ENCODE peak calls at places on chromosomes 16 and 17, in five cellular contexts. A is trophoblast cell, Z is H9, C is neuronal stem cell, T is IMR-90. K is an unnamed sample.

GRCh38 chr16:86026916-86027315 is 128.0 kb downstream of the IRF8 start:
- DNase-seq in A (no peak), Z (no peak), C (no peak), T (no peak), K (no peak)

GRCh38 chr17:8922451-8922850 is 43.1 kb downstream of the PIK3R5 start:
- DNase-seq in A (peak), Z (no peak), C (no peak), T (peak), K (no peak)

GRCh38 chr16:67268136-67268579 is 11.2 kb upstream of the PLEKHG4 start:
- DNase-seq in A (peak), Z (peak), C (no peak), T (peak), K (peak)

GRCh38 chr17:42541041-42541833 is 5.2 kb downstream of the NAGLU start:
- DNase-seq in A (no peak), Z (no peak), C (no peak), T (no peak), K (no peak)

GRCh38 chr17:27463235-27463677 is 7.0 kb downstream of the KSR1 start:
- DNase-seq in A (peak), Z (no peak), C (no peak), T (no peak), K (no peak)

GRCh38 chr17:35460354-35460851 is 11.8 kb upstream of the SLFN13 start:
- DNase-seq in A (peak), Z (peak), C (peak), T (no peak), K (peak)

GRCh38 chr16:27230562-27230991 is 27.3 kb downstream of the KDM8 start:
- DNase-seq in A (no peak), Z (no peak), C (no peak), T (no peak), K (no peak)

GRCh38 chr17:7740481-7741001 is 23.0 kb downstream of the DNAH2 start:
- DNase-seq in A (no peak), Z (no peak), C (no peak), T (no peak), K (no peak)

GRCh38 chr17:73746314-73747073 is 102.2 kb upstream of the SDK2 start:
- DNase-seq in A (no peak), Z (no peak), C (no peak), T (no peak), K (no peak)

GRCh38 chr16:16988963-16989362 is 481.8 kb downstream of the XYLT1 start:
- DNase-seq in A (no peak), Z (no peak), C (no peak), T (no peak), K (no peak)

GRCh38 chr17:55420067-55420775 is 1.4 kb downstream of the MMD start:
- DNase-seq in A (peak), Z (no peak), C (no peak), T (no peak), K (no peak)

GRCh38 chr16:19307587-19308241 is 22.2 kb downstream of the CLEC19A start:
- DNase-seq in A (no peak), Z (peak), C (peak), T (no peak), K (peak)

GRCh38 chr17:43827596-43827995 is 5.3 kb downstream of the MPP3 start:
- DNase-seq in A (no peak), Z (no peak), C (no peak), T (no peak), K (no peak)

GRCh38 chr17:30530346-30531025 is 53.3 kb downstream of the GOSR1 start:
- DNase-seq in A (peak), Z (no peak), C (no peak), T (peak), K (peak)

GRCh38 chr17:82444284-82444893 is 6.2 kb downstream of the CYBC1 start:
- DNase-seq in A (no peak), Z (no peak), C (no peak), T (no peak), K (no peak)

GRCh38 chr17:52673791-52674190 is 515.3 kb upstream of the CA10 start:
- DNase-seq in A (no peak), Z (no peak), C (no peak), T (no peak), K (peak)

GRCh38 chr16:30777591-30778297 is 9.3 kb downstream of the ZNF629 start:
- DNase-seq in A (no peak), Z (no peak), C (no peak), T (no peak), K (no peak)

GRCh38 chr16:89404561-89404960 is 85.8 kb downstream of the ANKRD11 start:
- DNase-seq in A (no peak), Z (no peak), C (no peak), T (no peak), K (no peak)

GRCh38 chr17:32519769-32520701 is 33.2 kb downstream of the CDK5R1 start:
- DNase-seq in A (no peak), Z (peak), C (peak), T (no peak), K (peak)

GRCh38 chr16:75761111-75761510 is 34.8 kb upstream of the CPHXL start:
- DNase-seq in A (no peak), Z (no peak), C (no peak), T (peak), K (peak)

GRCh38 chr16:2791174-2791573 is 3.8 kb upstream of the PRSS33 start:
- DNase-seq in A (no peak), Z (peak), C (no peak), T (no peak), K (no peak)

GRCh38 chr17:78908426-78908825 is 5.4 kb upstream of the CEP295NL start:
- DNase-seq in A (no peak), Z (no peak), C (no peak), T (no peak), K (no peak)

GRCh38 chr17:35982409-35983191 is 1.3 kb upstream of the CCL16 start:
- DNase-seq in A (no peak), Z (peak), C (no peak), T (no peak), K (no peak)

GRCh38 chr16:19595043-19595767 is 39.7 kb downstream of the VPS35L start:
- DNase-seq in A (peak), Z (no peak), C (no peak), T (peak), K (peak)

GRCh38 chr16:30951785-30952184 is 2.9 kb downstream of the ORAI3 start:
- DNase-seq in A (no peak), Z (no peak), C (no peak), T (peak), K (no peak)

GRCh38 chr17:83178533-83179201 is 99.3 kb downstream of the METRNL start:
- DNase-seq in A (no peak), Z (peak), C (no peak), T (no peak), K (no peak)

GRCh38 chr16:69889295-69889964 is 61.7 kb upstream of the CLEC18A start:
- DNase-seq in A (no peak), Z (no peak), C (no peak), T (no peak), K (peak)

GRCh38 chr17:10177921-10178788 is 20.3 kb downstream of the GAS7 start:
- DNase-seq in A (peak), Z (peak), C (no peak), T (peak), K (peak)

GRCh38 chr16:9412362-9413311 is 321.2 kb downstream of the HAPSTR1 start:
- DNase-seq in A (no peak), Z (no peak), C (no peak), T (no peak), K (no peak)

GRCh38 chr17:58666858-58667267 is 25.0 kb downstream of the TEX14 start:
- DNase-seq in A (peak), Z (peak), C (no peak), T (peak), K (no peak)

GRCh38 chr16:56632160-56632847 is at the start of gene MT1M:
- DNase-seq in A (no peak), Z (no peak), C (no peak), T (no peak), K (peak)
- H2BK5ac ChIP-seq in A (no peak), Z (no peak), C (no peak), T (no peak), K (no peak)

GRCh38 chr16:84670063-84670462 is 21.8 kb downstream of the KLHL36 start:
- DNase-seq in A (no peak), Z (no peak), C (no peak), T (no peak), K (no peak)
- H2AK5ac ChIP-seq in A (no peak), Z (no peak), C (peak), T (no peak), K (no peak)

GRCh38 chr16:20868890-20869289 is 31.3 kb downstream of the DCUN1D3 start:
- DNase-seq in A (no peak), Z (no peak), C (no peak), T (peak), K (no peak)
- H2BK5ac ChIP-seq in A (no peak), Z (no peak), C (no peak), T (peak), K (no peak)

GRCh38 chr17:17137731-17138585 is 68.2 kb downstream of the PLD6 start:
- DNase-seq in A (no peak), Z (no peak), C (no peak), T (no peak), K (no peak)
- H2AK5ac ChIP-seq in A (no peak), Z (no peak), C (no peak), T (no peak), K (no peak)

GRCh38 chr17:44988256-44988942 is 20.3 kb upstream of the C1QL1 start:
- DNase-seq in A (no peak), Z (peak), C (no peak), T (no peak), K (peak)
- H2BK5ac ChIP-seq in A (no peak), Z (no peak), C (peak), T (no peak), K (no peak)

GRCh38 chr16:49788936-49789335 is 67.0 kb downstream of the ZNF423 start:
- DNase-seq in A (no peak), Z (no peak), C (no peak), T (no peak), K (no peak)

GRCh38 chr16:49795513-49795912 is 60.4 kb downstream of the ZNF423 start:
- DNase-seq in A (no peak), Z (no peak), C (no peak), T (no peak), K (no peak)

GRCh38 chr16:49788505-49788904 is 67.4 kb downstream of the ZNF423 start:
- DNase-seq in A (no peak), Z (no peak), C (no peak), T (no peak), K (no peak)

GRCh38 chr16:49789617-49790016 is 66.3 kb downstream of the ZNF423 start:
- DNase-seq in A (no peak), Z (no peak), C (no peak), T (no peak), K (peak)

GRCh38 chr16:49793244-49793643 is 62.7 kb downstream of the ZNF423 start:
- DNase-seq in A (no peak), Z (no peak), C (no peak), T (no peak), K (no peak)
- H2AK5ac ChIP-seq in A (no peak), Z (no peak), C (no peak), T (no peak), K (no peak)

GRCh38 chr16:83953796-83954576 is 946 bp downstream of the OSGIN1 start:
- DNase-seq in A (peak), Z (no peak), C (no peak), T (peak), K (peak)

GRCh38 chr16:83954577-83955016 is 1.6 kb downstream of the OSGIN1 start:
- DNase-seq in A (peak), Z (peak), C (no peak), T (peak), K (peak)

GRCh38 chr16:83951544-83951943 is 1.5 kb upstream of the OSGIN1 start:
- DNase-seq in A (no peak), Z (no peak), C (no peak), T (no peak), K (no peak)

GRCh38 chr16:83952587-83952939 is 477 bp upstream of the OSGIN1 start:
- DNase-seq in A (no peak), Z (no peak), C (no peak), T (no peak), K (no peak)

DNA sequence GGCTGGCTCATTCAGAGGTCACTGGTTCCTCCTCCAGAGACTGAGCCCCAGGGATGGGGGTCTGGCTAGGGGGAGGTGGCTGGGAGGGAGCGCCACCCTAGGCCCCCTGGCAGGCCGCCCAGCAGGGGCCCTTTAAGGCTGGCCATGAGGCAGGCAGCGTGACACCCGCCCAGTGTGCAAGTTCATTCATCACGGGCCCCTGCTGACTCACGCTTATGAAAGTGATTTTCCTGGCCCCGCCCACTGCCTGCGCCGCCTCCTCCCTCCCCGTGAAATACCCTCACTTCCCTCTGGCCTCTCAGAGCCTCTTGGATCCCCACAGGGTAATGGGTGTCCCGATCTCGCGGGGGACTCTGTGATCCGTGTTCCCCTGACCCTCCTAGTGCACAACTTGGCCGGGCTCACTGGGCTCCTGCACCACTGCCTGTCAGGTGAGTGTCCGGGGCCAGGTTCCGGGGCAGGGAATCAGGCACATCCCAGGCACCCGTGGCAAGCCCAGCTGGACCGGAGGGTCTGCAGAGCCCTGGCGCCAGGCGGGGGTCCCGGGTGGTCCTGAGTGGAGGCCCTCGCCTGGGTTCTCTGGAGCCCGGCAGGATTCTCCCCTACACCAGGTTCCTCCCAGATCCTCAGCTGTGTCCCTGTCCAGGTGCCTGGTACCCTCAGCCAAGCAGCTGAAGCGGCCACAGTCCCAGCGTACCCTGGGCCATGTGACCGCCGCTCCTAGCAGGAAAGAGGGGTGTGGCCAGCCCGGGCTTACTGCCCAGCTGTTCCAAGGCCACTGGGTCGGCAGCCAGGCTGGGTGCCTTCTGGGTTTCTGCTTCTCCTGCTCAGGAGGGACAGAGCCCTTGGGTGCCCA is at the start of gene OSGIN1:
- DNase-seq in A (peak), Z (peak), C (no peak), T (peak), K (peak)
- H2BK5ac ChIP-seq in A (peak), Z (no peak), C (peak), T (peak), K (no peak)

DNA sequence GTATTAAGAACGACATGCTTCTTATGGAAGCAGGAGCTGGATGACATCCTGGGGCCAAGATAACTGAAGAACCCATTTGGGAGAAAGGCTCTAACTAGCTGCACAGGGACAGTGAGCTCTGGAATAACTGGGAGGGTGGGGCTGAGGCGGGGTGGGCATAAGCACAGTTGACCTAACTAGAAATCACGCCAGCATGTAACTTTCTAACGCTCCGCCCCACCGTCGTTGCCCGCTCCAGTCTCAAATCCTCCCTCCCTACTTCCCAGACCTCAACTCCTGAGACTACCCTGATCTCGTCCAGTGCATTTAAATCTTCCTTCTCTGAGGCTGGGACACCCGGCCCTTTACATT is 436 bp downstream of the PHB1 start:
- DNase-seq in A (no peak), Z (no peak), C (no peak), T (no peak), K (peak)
- H2AK5ac ChIP-seq in A (no peak), Z (no peak), C (no peak), T (peak), K (no peak)

K was measured in mesendoderm.